ENCODE peak calls at places on chromosomes 7 and 10, in five cellular contexts. One of them, this sample, is unnamed.

GRCh38 chr7:78690174-78690573 is 763.3 kb downstream of the MAGI2 start:
- DNase-seq in H54: no peak
- DNase-seq in iPS DF 19.7: no peak
- DNase-seq in stimulated activated CD4-positive, alpha-beta T cell treated with anti-CD3 and anti-CD28 coated beads, Interleukin-4, amount 100 ng/mL, for 24 hours: no peak
- DNase-seq in sciatic nerve: no peak
- DNase-seq in this sample: no peak

GRCh38 chr10:17742918-17743317 is 9.1 kb upstream of the TMEM236 start:
- DNase-seq in iPS DF 19.7: no peak
- DNase-seq in sciatic nerve: peak; percentile 84
- DNase-seq in stimulated activated CD4-positive, alpha-beta T cell treated with anti-CD3 and anti-CD28 coated beads, Interleukin-4, amount 100 ng/mL, for 24 hours: peak; percentile 75
- DNase-seq in H54: no peak
- DNase-seq in this sample: no peak

GRCh38 chr10:79409038-79410035 is 36.1 kb downstream of the ZCCHC24 start:
- DNase-seq in stimulated activated CD4-positive, alpha-beta T cell treated with anti-CD3 and anti-CD28 coated beads, Interleukin-4, amount 100 ng/mL, for 24 hours: no peak
- DNase-seq in iPS DF 19.7: no peak
- DNase-seq in sciatic nerve: peak; percentile 75
- DNase-seq in H54: no peak
- DNase-seq in this sample: no peak

GRCh38 chr10:34526186-34526585 is 288.9 kb downstream of the PARD3 start:
- DNase-seq in H54: no peak
- DNase-seq in iPS DF 19.7: no peak
- DNase-seq in stimulated activated CD4-positive, alpha-beta T cell treated with anti-CD3 and anti-CD28 coated beads, Interleukin-4, amount 100 ng/mL, for 24 hours: no peak
- DNase-seq in sciatic nerve: no peak
- DNase-seq in this sample: no peak

GRCh38 chr10:20990604-20991003 is 93.5 kb upstream of the NEBL start:
- DNase-seq in stimulated activated CD4-positive, alpha-beta T cell treated with anti-CD3 and anti-CD28 coated beads, Interleukin-4, amount 100 ng/mL, for 24 hours: no peak
- DNase-seq in sciatic nerve: no peak
- DNase-seq in H54: no peak
- DNase-seq in iPS DF 19.7: no peak
- DNase-seq in this sample: no peak

GRCh38 chr7:5872326-5872725 is 8.3 kb upstream of the OCM start:
- DNase-seq in sciatic nerve: no peak
- DNase-seq in iPS DF 19.7: no peak
- DNase-seq in stimulated activated CD4-positive, alpha-beta T cell treated with anti-CD3 and anti-CD28 coated beads, Interleukin-4, amount 100 ng/mL, for 24 hours: no peak
- DNase-seq in H54: no peak
- DNase-seq in this sample: no peak

GRCh38 chr7:638256-639011 is 88.1 kb upstream of the DNAAF5 start:
- DNase-seq in iPS DF 19.7: no peak
- DNase-seq in H54: no peak
- DNase-seq in sciatic nerve: no peak
- DNase-seq in stimulated activated CD4-positive, alpha-beta T cell treated with anti-CD3 and anti-CD28 coated beads, Interleukin-4, amount 100 ng/mL, for 24 hours: no peak
- DNase-seq in this sample: no peak

GRCh38 chr10:124748206-124748605 is 4.0 kb upstream of the FAM53B start:
- DNase-seq in sciatic nerve: no peak
- DNase-seq in H54: no peak
- DNase-seq in stimulated activated CD4-positive, alpha-beta T cell treated with anti-CD3 and anti-CD28 coated beads, Interleukin-4, amount 100 ng/mL, for 24 hours: no peak
- DNase-seq in iPS DF 19.7: no peak
- DNase-seq in this sample: no peak

GRCh38 chr7:16657656-16658279 is 11.8 kb downstream of the BZW2 start:
- DNase-seq in sciatic nerve: no peak
- DNase-seq in H54: no peak
- DNase-seq in stimulated activated CD4-positive, alpha-beta T cell treated with anti-CD3 and anti-CD28 coated beads, Interleukin-4, amount 100 ng/mL, for 24 hours: no peak
- DNase-seq in iPS DF 19.7: peak; percentile 47
- DNase-seq in this sample: no peak

GRCh38 chr10:132642732-132643008 is 105.1 kb downstream of the INPP5A start:
- DNase-seq in iPS DF 19.7: no peak
- DNase-seq in stimulated activated CD4-positive, alpha-beta T cell treated with anti-CD3 and anti-CD28 coated beads, Interleukin-4, amount 100 ng/mL, for 24 hours: no peak
- DNase-seq in sciatic nerve: peak; percentile 43
- DNase-seq in H54: no peak
- DNase-seq in this sample: no peak

GRCh38 chr10:43944742-43945730 is 296.4 kb upstream of the ZNF32 start:
- DNase-seq in stimulated activated CD4-positive, alpha-beta T cell treated with anti-CD3 and anti-CD28 coated beads, Interleukin-4, amount 100 ng/mL, for 24 hours: no peak
- DNase-seq in sciatic nerve: peak; percentile 22
- DNase-seq in H54: no peak
- DNase-seq in iPS DF 19.7: no peak
- DNase-seq in this sample: no peak

GRCh38 chr7:135856356-135857144 is 107.9 kb upstream of the FAM180A start:
- DNase-seq in sciatic nerve: no peak
- DNase-seq in stimulated activated CD4-positive, alpha-beta T cell treated with anti-CD3 and anti-CD28 coated beads, Interleukin-4, amount 100 ng/mL, for 24 hours: no peak
- DNase-seq in iPS DF 19.7: no peak
- DNase-seq in H54: peak; percentile 27
- DNase-seq in this sample: no peak

GRCh38 chr7:157401567-157402387 is 65.0 kb downstream of the DNAJB6 start:
- DNase-seq in sciatic nerve: no peak
- DNase-seq in iPS DF 19.7: no peak
- DNase-seq in H54: no peak
- DNase-seq in stimulated activated CD4-positive, alpha-beta T cell treated with anti-CD3 and anti-CD28 coated beads, Interleukin-4, amount 100 ng/mL, for 24 hours: no peak
- DNase-seq in this sample: peak; percentile 70